ENCODE peak calls at places on chromosomes 4 and X, in four cellular contexts. Z is lower lobe of right lung, D is mucosa of descending colon, E is cardiac muscle cell. M is an unnamed sample. For H3K4me1, H3K36me3 and H3K9me3, the result is how much of the 10 kb centered on the place peaks cover.

GRCh38 chr4:128566688-128567087 is 242.8 kb upstream of the JADE1 start:
- DNase-seq in D (no peak), E (no peak), Z (no peak), M (no peak)

GRCh38 chr4:176767183-176767582 is 25.5 kb downstream of the VEGFC start:
- DNase-seq in D (no peak), E (peak), Z (no peak), M (no peak)

GRCh38 chr4:186958951-186959350 is 235.3 kb upstream of the FAT1 start:
- DNase-seq in Z (no peak), E (no peak), D (no peak), M (no peak)

GRCh38 chrX:46836701-46837542 is at the start of gene RP2:
- DNase-seq in E (peak), D (peak), Z (peak), M (peak)

GRCh38 chr4:27318740-27319139 is 458.1 kb downstream of the STIM2 start:
- DNase-seq in D (peak), E (peak), Z (no peak), M (peak)

GRCh38 chrX:121456315-121456714 is 408.9 kb downstream of the GLUD2 start:
- DNase-seq in E (no peak), D (no peak), Z (no peak), M (no peak)

GRCh38 chrX:55484948-55485347 is 4.7 kb downstream of the USP51 start:
- DNase-seq in E (no peak), Z (no peak), D (no peak), M (no peak)

GRCh38 chrX:96181571-96181970 is 503.1 kb upstream of the DIAPH2 start:
- DNase-seq in Z (no peak), D (no peak), E (no peak), M (no peak)

GRCh38 chr4:148442830-148443549 is 776 bp upstream of the NR3C2 start:
- DNase-seq in E (no peak), Z (no peak), D (no peak), M (no peak)

GRCh38 chr4:154720618-154721267 is 23.1 kb upstream of the LRAT start:
- DNase-seq in D (no peak), Z (no peak), E (no peak), M (no peak)

GRCh38 chr4:7052923-7053715 is 9.9 kb downstream of the TADA2B start:
- DNase-seq in Z (peak), E (no peak), D (no peak), M (no peak)

GRCh38 chr4:1406946-1407656 is 859 bp upstream of the NKX1-1 start:
- DNase-seq in E (no peak), Z (peak), D (no peak), M (no peak)

GRCh38 chr4:85391011-85391410 is 83.9 kb upstream of the ARHGAP24 start:
- DNase-seq in E (no peak), Z (no peak), D (no peak), M (no peak)

GRCh38 chr4:182093947-182094346 is 149.3 kb upstream of the TENM3 start:
- DNase-seq in D (no peak), E (no peak), Z (no peak), M (no peak)
- H3K4me1 ChIP-seq in D (under half), E (under half), Z (under half), M (under half)

DNA sequence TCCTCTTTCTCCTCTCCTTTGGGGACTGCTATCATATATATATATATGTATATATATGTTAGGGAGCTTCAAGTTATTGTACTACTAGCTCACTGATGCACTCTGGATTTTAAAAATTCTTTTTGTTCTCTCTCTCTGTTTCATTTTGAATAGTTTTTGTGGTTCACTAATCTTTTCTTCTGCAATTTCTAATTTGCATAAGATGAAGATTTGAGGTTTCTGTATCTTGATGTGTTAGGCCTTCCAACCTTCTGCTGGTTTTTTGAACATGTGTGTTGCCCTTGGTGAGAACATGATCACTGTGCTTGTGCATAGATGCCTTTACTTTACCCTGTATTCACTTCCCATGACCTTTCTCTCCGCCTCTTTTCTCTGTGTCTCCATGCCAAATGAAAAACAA is 7.8 kb upstream of the ZNF718 start:
- DNase-seq in D (no peak), Z (no peak), E (no peak), M (no peak)
- H3K36me3 ChIP-seq in D (under half), Z (under half), E (under half), M (under half)

GRCh38 chrX:40016702-40017101 is 81.1 kb downstream of the BCOR start:
- DNase-seq in Z (no peak), E (no peak), D (no peak), M (no peak)
- H3K9me3 ChIP-seq in Z (under half), E (under half), D (under half), M (under half)

DNA sequence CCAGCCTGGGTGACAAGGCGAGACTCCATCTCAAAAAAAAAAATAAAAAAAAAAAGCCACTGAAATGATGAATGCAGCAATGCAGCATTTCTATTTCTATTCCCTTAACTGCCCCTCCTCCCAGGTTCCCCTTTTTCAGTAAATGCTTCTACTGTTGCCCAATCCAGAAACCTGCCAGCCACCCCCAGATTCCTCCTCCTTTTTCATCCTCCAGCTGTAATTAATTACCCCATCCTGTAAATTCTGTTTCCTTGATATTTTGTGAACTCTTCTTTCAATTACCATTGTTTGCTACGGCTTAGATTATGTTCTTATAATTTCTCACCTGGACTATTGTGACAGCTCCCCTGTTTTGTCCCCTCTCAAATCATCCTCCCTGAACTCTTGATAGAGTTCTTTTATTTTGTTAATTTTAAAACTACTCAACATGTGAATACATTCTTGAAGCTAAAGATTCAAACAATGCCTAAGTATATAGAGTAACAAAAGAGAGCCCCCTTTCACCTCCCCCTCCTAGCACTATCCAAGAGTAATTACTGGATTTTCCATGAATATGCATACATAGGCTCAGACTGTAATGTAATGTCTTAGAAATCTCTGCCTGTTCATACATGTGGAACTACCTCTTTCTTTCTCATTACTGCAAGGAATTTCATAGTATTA is 140.6 kb upstream of the GPC4 start:
- DNase-seq in E (no peak), D (no peak), Z (no peak), M (no peak)
- H3K4me1 ChIP-seq in E (under half), D (under half), Z (under half), M (under half)

GRCh38 chr4:16169491-16169890 is 56.8 kb downstream of the TAPT1 start:
- DNase-seq in E (no peak), Z (no peak), D (no peak), M (no peak)

GRCh38 chr4:16168710-16169388 is 57.4 kb downstream of the TAPT1 start:
- DNase-seq in E (no peak), D (peak), Z (no peak), M (peak)

GRCh38 chr4:16168144-16168543 is 58.1 kb downstream of the TAPT1 start:
- DNase-seq in D (no peak), E (no peak), Z (no peak), M (no peak)

GRCh38 chr4:16176621-16177020 is 49.6 kb downstream of the TAPT1 start:
- DNase-seq in E (no peak), Z (no peak), D (no peak), M (no peak)

GRCh38 chr4:16171831-16172230 is 54.4 kb downstream of the TAPT1 start:
- DNase-seq in D (no peak), E (no peak), Z (no peak), M (no peak)
- H3K36me3 ChIP-seq in D (under half), E (under half), Z (half or more), M (under half)

M was measured in small intestine.